ENCODE peak calls at places on chromosomes 11 and 22, in six cellular contexts. D is fibroblast of villous mesenchyme, Z is heart left ventricle, P is tibial nerve, Y is cardiac fibroblast, X is foreskin fibroblast. B is an unnamed sample.

GRCh38 chr22:43399980-43400358 is 11.8 kb upstream of the MPPED1 start:
- DNase-seq in D (no peak), Z (no peak), P (no peak), Y (no peak), X (no peak), B (no peak)

GRCh38 chr22:17779286-17780115 is 5.2 kb upstream of the BID start:
- DNase-seq in D (no peak), Z (no peak), P (no peak), Y (no peak), X (no peak), B (no peak)

GRCh38 chr11:35332524-35332923 is 86.8 kb downstream of the SLC1A2 start:
- DNase-seq in D (no peak), Z (no peak), P (no peak), Y (no peak), X (no peak), B (no peak)

GRCh38 chr11:124843616-124843910 is 21.7 kb upstream of the ROBO3 start:
- DNase-seq in D (no peak), Z (no peak), P (no peak), Y (no peak), X (no peak), B (no peak)

GRCh38 chr11:127843483-127844396 is 743.6 kb downstream of the ETS1 start:
- DNase-seq in D (peak; percentile 35), Z (peak; percentile 76), P (peak; percentile 60), Y (peak; percentile 85), X (peak; percentile 57), B (peak; percentile 76)

GRCh38 chr11:114120606-114121005 is 61.1 kb downstream of the ZBTB16 start:
- DNase-seq in D (no peak), Z (no peak), P (no peak), Y (no peak), X (no peak), B (no peak)

GRCh38 chr22:30398685-30399680 is 2.2 kb downstream of the SEC14L2 start:
- DNase-seq in D (no peak), Z (no peak), P (no peak), Y (peak; percentile 22), X (no peak), B (no peak)

GRCh38 chr11:114315749-114316368 is 19.7 kb downstream of the NNMT start:
- DNase-seq in D (peak; percentile 70), Z (no peak), P (no peak), Y (peak; percentile 44), X (no peak), B (peak; percentile 68)

GRCh38 chr22:25013634-25014033 is 61.1 kb downstream of the KIAA1671 start:
- DNase-seq in D (peak; percentile 78), Z (peak; percentile 60), P (no peak), Y (peak; percentile 49), X (no peak), B (no peak)

GRCh38 chr11:76604081-76604601 is 66.4 kb downstream of the LRRC32 start:
- DNase-seq in D (no peak), Z (no peak), P (no peak), Y (no peak), X (no peak), B (no peak)

GRCh38 chr11:40029406-40029805 is 1430.0 kb downstream of the LRRC4C start:
- DNase-seq in D (no peak), Z (no peak), P (no peak), Y (no peak), X (no peak), B (no peak)

GRCh38 chr11:72238040-72238450 is 5.9 kb downstream of the PHOX2A start:
- DNase-seq in D (peak; percentile 62), Z (peak; percentile 58), P (no peak), Y (peak; percentile 80), X (peak; percentile 45), B (peak; percentile 80)

GRCh38 chr11:77361184-77361583 is 59.7 kb upstream of the GDPD4 start:
- DNase-seq in D (peak; percentile 54), Z (no peak), P (no peak), Y (peak; percentile 56), X (no peak), B (peak; percentile 68)

GRCh38 chr11:102757823-102758549 is 22.4 kb downstream of the MMP10 start:
- DNase-seq in D (peak; percentile 64), Z (no peak), P (no peak), Y (peak; percentile 92), X (peak; percentile 58), B (peak; percentile 76)

GRCh38 chr11:105000797-105001196 is 22.2 kb downstream of the CASP5 start:
- DNase-seq in D (no peak), Z (no peak), P (no peak), Y (no peak), X (no peak), B (no peak)

GRCh38 chr22:27175444-27175843 is 518.1 kb downstream of the MIAT start:
- DNase-seq in D (no peak), Z (no peak), P (no peak), Y (no peak), X (no peak), B (no peak)

GRCh38 chr11:130710022-130710421 is 206.3 kb downstream of the SNX19 start:
- DNase-seq in D (no peak), Z (no peak), P (no peak), Y (no peak), X (no peak), B (no peak)

GRCh38 chr22:29004647-29005371 is 56.8 kb downstream of the C22orf31 start:
- DNase-seq in D (no peak), Z (peak; percentile 51), P (no peak), Y (no peak), X (no peak), B (peak; percentile 45)

GRCh38 chr11:118321386-118322082 is 17.0 kb downstream of the CD3E start:
- DNase-seq in D (no peak), Z (no peak), P (no peak), Y (no peak), X (no peak), B (no peak)

GRCh38 chr11:6610591-6610990 is 1.4 kb downstream of the TAF10 start:
- DNase-seq in D (no peak), Z (no peak), P (no peak), Y (no peak), X (no peak), B (no peak)

GRCh38 chr11:33347490-33348125 is 90.4 kb downstream of the HIPK3 start:
- DNase-seq in D (no peak), Z (no peak), P (no peak), Y (no peak), X (no peak), B (no peak)

GRCh38 chr11:12863605-12864121 is 145.5 kb upstream of the RASSF10 start:
- DNase-seq in D (no peak), Z (no peak), P (no peak), Y (no peak), X (no peak), B (no peak)

GRCh38 chr11:46116007-46116711 is 5.1 kb downstream of the PHF21A start:
- DNase-seq in D (no peak), Z (no peak), P (no peak), Y (no peak), X (no peak), B (no peak)

GRCh38 chr11:46119053-46119351 is 2.3 kb downstream of the PHF21A start:
- DNase-seq in D (no peak), Z (no peak), P (no peak), Y (no peak), X (no peak), B (no peak)

GRCh38 chr11:46120361-46120710 is 918 bp downstream of the PHF21A start:
- DNase-seq in D (no peak), Z (peak; percentile 41), P (no peak), Y (no peak), X (no peak), B (no peak)

GRCh38 chr11:46119352-46120216 is 1.7 kb downstream of the PHF21A start:
- DNase-seq in D (peak; percentile 84), Z (peak; percentile 67), P (peak; percentile 56), Y (peak; percentile 77), X (peak; percentile 49), B (peak; percentile 89)

GRCh38 chr11:46117842-46118241 is 3.4 kb downstream of the PHF21A start:
- DNase-seq in D (no peak), Z (no peak), P (no peak), Y (peak; percentile 24), X (no peak), B (no peak)
- TF ChIP-seq CTCF in D (no peak), Z (peak; percentile 19), P (no peak), Y (peak; percentile 30), X (peak; percentile 14), B (peak; percentile 44)

DNA sequence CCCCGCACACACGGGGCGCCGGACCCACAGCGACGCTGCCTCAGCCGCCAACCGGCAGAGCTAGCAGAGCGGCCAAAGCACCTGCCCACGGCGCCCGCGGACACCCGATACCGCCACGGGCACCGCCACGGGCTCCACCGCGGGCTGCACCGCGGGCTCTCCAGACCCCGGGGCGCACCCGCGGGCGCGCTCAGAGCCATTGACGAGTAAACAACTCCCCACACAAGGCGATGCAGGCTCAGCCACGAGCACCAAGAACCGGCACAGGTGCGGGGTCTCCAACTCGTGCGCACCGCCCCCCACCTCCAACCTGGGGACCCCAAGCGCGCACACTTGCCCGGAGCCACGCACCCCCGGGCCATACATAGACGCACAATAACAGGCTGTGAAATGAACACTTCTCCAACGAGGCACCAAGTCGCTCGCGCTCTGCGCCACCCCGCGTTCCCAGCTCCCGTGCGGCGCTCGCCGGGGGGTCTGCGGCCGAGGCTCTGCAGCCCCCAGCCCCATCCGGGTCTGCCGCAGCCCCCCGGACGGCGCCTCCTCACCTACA is 1.9 kb downstream of the IFITM10 start:
- DNase-seq in D (no peak), Z (no peak), P (no peak), Y (peak; percentile 26), X (no peak), B (no peak)
- H3K4me3 ChIP-seq in D (no peak overlapping the region), Z (peak overlapping the region; percentile 53), P (peak overlapping the region; percentile 51), Y (peak overlapping the region; percentile 51), X (peak overlapping the region; percentile 10), B (peak overlapping the region; percentile 40)

DNA sequence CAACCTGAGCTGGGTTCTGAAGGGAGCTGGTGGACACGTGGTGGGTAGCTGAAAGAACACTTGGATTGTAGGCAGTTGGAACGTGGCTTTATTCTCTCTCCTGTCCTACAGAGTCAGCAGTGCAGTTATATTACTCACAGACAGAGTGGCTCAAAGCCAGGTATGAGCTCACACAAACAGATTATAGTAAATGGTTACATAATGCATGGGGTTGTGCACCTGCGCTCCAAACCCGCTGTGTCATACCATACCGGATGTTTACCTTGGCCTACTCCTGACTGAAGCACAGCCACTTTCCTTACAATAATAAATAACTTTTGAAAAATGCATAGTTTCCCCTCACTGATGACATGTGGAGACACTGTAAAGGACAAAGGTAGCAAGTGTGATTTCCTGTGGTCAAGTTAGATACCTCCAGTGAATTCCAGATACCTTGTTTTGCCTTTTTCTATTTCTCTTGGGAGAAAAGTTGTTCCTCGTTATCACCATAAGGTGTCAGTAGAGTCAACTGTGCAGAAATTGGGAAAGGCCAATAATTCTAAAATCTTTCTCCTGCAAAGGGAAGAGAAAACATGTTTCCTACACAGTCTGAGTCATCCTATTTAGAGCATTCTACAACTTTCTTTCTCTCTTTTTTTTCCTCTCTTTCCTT is 13.5 kb downstream of the MS4A6A start:
- DNase-seq in D (peak; percentile 2), Z (peak; percentile 40), P (no peak), Y (peak; percentile 58), X (no peak), B (peak; percentile 25)
- TF ChIP-seq CTCF in D (peak; percentile 31), Z (peak; percentile 56), P (no peak), Y (peak; percentile 35), X (peak; percentile 13), B (peak; percentile 22)

GRCh38 chr11:116725434-116726221 is 47.2 kb downstream of the BUD13 start:
- DNase-seq in D (peak; percentile 21), Z (no peak), P (no peak), Y (peak; percentile 65), X (peak; percentile 52), B (peak; percentile 56)
- H3K4me3 ChIP-seq in D (no peak overlapping the region), Z (no peak overlapping the region), P (no peak overlapping the region), Y (no peak overlapping the region), X (no peak overlapping the region), B (no peak overlapping the region)

GRCh38 chr22:46537946-46538815 is 761 bp upstream of the CELSR1 start:
- DNase-seq in D (peak; percentile 24), Z (no peak), P (no peak), Y (peak; percentile 38), X (no peak), B (peak; percentile 52)
- TF ChIP-seq CTCF in D (no peak), Z (peak; percentile 28), P (no peak), Y (peak; percentile 10), X (no peak), B (peak; percentile 16)